ENCODE peak calls at places on chromosomes 12 and 14, in six cellular contexts. One of them, this sample, is unnamed. For H3K4me1, the result is how much of the 10 kb centered on the place peaks cover.

GRCh38 chr14:49863483-49864262 is 11.1 kb upstream of the NEMF start:
- DNase-seq in HepG2: no peak
- DNase-seq in mammary epithelial cell: no peak
- DNase-seq in astrocyte: no peak
- DNase-seq in hepatocyte: peak
- DNase-seq in IMR-90: no peak
- DNase-seq in this sample: no peak

GRCh38 chr12:21764950-21765349 is 9.6 kb downstream of the KCNJ8 start:
- DNase-seq in HepG2: no peak
- DNase-seq in mammary epithelial cell: no peak
- DNase-seq in astrocyte: no peak
- DNase-seq in hepatocyte: no peak
- DNase-seq in IMR-90: no peak
- DNase-seq in this sample: no peak

GRCh38 chr12:47818701-47819543 is 781 bp downstream of the HDAC7 start:
- DNase-seq in HepG2: peak
- DNase-seq in mammary epithelial cell: no peak
- DNase-seq in astrocyte: no peak
- DNase-seq in hepatocyte: peak
- DNase-seq in IMR-90: no peak
- DNase-seq in this sample: peak

GRCh38 chr14:101969480-101969879 is 5.1 kb downstream of the DYNC1H1 start:
- DNase-seq in HepG2: no peak
- DNase-seq in mammary epithelial cell: no peak
- DNase-seq in astrocyte: no peak
- DNase-seq in hepatocyte: no peak
- DNase-seq in IMR-90: no peak
- DNase-seq in this sample: no peak

GRCh38 chr12:85949253-85949652 is 75.2 kb downstream of the NTS start:
- DNase-seq in HepG2: no peak
- DNase-seq in mammary epithelial cell: no peak
- DNase-seq in astrocyte: no peak
- DNase-seq in hepatocyte: no peak
- DNase-seq in IMR-90: no peak
- DNase-seq in this sample: no peak

GRCh38 chr14:31578266-31578665 is 17.1 kb downstream of the NUBPL start:
- DNase-seq in HepG2: no peak
- DNase-seq in mammary epithelial cell: no peak
- DNase-seq in astrocyte: no peak
- DNase-seq in hepatocyte: no peak
- DNase-seq in IMR-90: no peak
- DNase-seq in this sample: no peak

GRCh38 chr12:24268663-24269186 is 319.3 kb upstream of the SOX5 start:
- DNase-seq in HepG2: no peak
- DNase-seq in mammary epithelial cell: no peak
- DNase-seq in astrocyte: no peak
- DNase-seq in hepatocyte: no peak
- DNase-seq in IMR-90: no peak
- DNase-seq in this sample: no peak

GRCh38 chr12:42921741-42922511 is 332.4 kb upstream of the PRICKLE1 start:
- DNase-seq in HepG2: no peak
- DNase-seq in mammary epithelial cell: peak
- DNase-seq in astrocyte: peak
- DNase-seq in hepatocyte: peak
- DNase-seq in IMR-90: peak
- DNase-seq in this sample: peak

GRCh38 chr12:124720687-124721500 is 142.8 kb downstream of the SCARB1 start:
- DNase-seq in HepG2: no peak
- DNase-seq in mammary epithelial cell: no peak
- DNase-seq in astrocyte: peak
- DNase-seq in hepatocyte: peak
- DNase-seq in IMR-90: peak
- DNase-seq in this sample: no peak

GRCh38 chr14:102020058-102020971 is 55.9 kb downstream of the DYNC1H1 start:
- DNase-seq in HepG2: no peak
- DNase-seq in mammary epithelial cell: peak
- DNase-seq in astrocyte: peak
- DNase-seq in hepatocyte: no peak
- DNase-seq in IMR-90: peak
- DNase-seq in this sample: peak

GRCh38 chr12:107523760-107524558 is 161.6 kb upstream of the PWP1 start:
- DNase-seq in HepG2: peak
- DNase-seq in mammary epithelial cell: no peak
- DNase-seq in astrocyte: no peak
- DNase-seq in hepatocyte: no peak
- DNase-seq in IMR-90: no peak
- DNase-seq in this sample: no peak

GRCh38 chr14:81033841-81034240 is 78.4 kb downstream of the TSHR start:
- DNase-seq in HepG2: no peak
- DNase-seq in mammary epithelial cell: no peak
- DNase-seq in astrocyte: no peak
- DNase-seq in hepatocyte: no peak
- DNase-seq in IMR-90: no peak
- DNase-seq in this sample: no peak

GRCh38 chr12:13942826-13943225 is 38.6 kb downstream of the GRIN2B start:
- DNase-seq in HepG2: no peak
- DNase-seq in mammary epithelial cell: no peak
- DNase-seq in astrocyte: no peak
- DNase-seq in hepatocyte: no peak
- DNase-seq in IMR-90: no peak
- DNase-seq in this sample: no peak

GRCh38 chr12:58441483-58441882 is 478.8 kb downstream of the LRIG3 start:
- DNase-seq in HepG2: no peak
- DNase-seq in mammary epithelial cell: no peak
- DNase-seq in astrocyte: no peak
- DNase-seq in hepatocyte: no peak
- DNase-seq in IMR-90: no peak
- DNase-seq in this sample: no peak

GRCh38 chr12:91105807-91106206 is 5.5 kb downstream of the LUM start:
- DNase-seq in HepG2: no peak
- DNase-seq in mammary epithelial cell: no peak
- DNase-seq in astrocyte: no peak
- DNase-seq in hepatocyte: no peak
- DNase-seq in IMR-90: no peak
- DNase-seq in this sample: no peak

GRCh38 chr12:1799068-1799881 is 21.1 kb upstream of the LRTM2 start:
- DNase-seq in HepG2: no peak
- DNase-seq in mammary epithelial cell: no peak
- DNase-seq in astrocyte: no peak
- DNase-seq in hepatocyte: no peak
- DNase-seq in IMR-90: no peak
- DNase-seq in this sample: no peak

GRCh38 chr12:105876426-105876927 is 262.3 kb downstream of the NUAK1 start:
- DNase-seq in HepG2: no peak
- DNase-seq in mammary epithelial cell: no peak
- DNase-seq in astrocyte: no peak
- DNase-seq in hepatocyte: no peak
- DNase-seq in IMR-90: no peak
- DNase-seq in this sample: no peak

GRCh38 chr14:64879635-64880381 is at the start of gene SPTB:
- DNase-seq in HepG2: no peak
- DNase-seq in mammary epithelial cell: no peak
- DNase-seq in astrocyte: no peak
- DNase-seq in hepatocyte: peak
- DNase-seq in IMR-90: no peak
- DNase-seq in this sample: no peak

GRCh38 chr14:38391334-38391733 is 135.4 kb upstream of the CLEC14A start:
- DNase-seq in HepG2: no peak
- DNase-seq in mammary epithelial cell: no peak
- DNase-seq in astrocyte: peak
- DNase-seq in hepatocyte: no peak
- DNase-seq in IMR-90: peak
- DNase-seq in this sample: no peak

GRCh38 chr12:6226701-6227096 is 26.5 kb downstream of the CD9 start:
- DNase-seq in HepG2: no peak
- DNase-seq in mammary epithelial cell: peak
- DNase-seq in astrocyte: no peak
- DNase-seq in hepatocyte: peak
- DNase-seq in IMR-90: no peak
- DNase-seq in this sample: no peak

GRCh38 chr12:6226002-6226700 is 26.0 kb downstream of the CD9 start:
- DNase-seq in HepG2: peak
- DNase-seq in mammary epithelial cell: peak
- DNase-seq in astrocyte: peak
- DNase-seq in hepatocyte: peak
- DNase-seq in IMR-90: peak
- DNase-seq in this sample: no peak

GRCh38 chr12:6225630-6226001 is 25.4 kb downstream of the CD9 start:
- DNase-seq in HepG2: no peak
- DNase-seq in mammary epithelial cell: no peak
- DNase-seq in astrocyte: peak
- DNase-seq in hepatocyte: peak
- DNase-seq in IMR-90: no peak
- DNase-seq in this sample: no peak

GRCh38 chr12:6223545-6223944 is 23.3 kb downstream of the CD9 start:
- DNase-seq in HepG2: no peak
- DNase-seq in mammary epithelial cell: no peak
- DNase-seq in astrocyte: no peak
- DNase-seq in hepatocyte: no peak
- DNase-seq in IMR-90: no peak
- DNase-seq in this sample: no peak

DNA sequence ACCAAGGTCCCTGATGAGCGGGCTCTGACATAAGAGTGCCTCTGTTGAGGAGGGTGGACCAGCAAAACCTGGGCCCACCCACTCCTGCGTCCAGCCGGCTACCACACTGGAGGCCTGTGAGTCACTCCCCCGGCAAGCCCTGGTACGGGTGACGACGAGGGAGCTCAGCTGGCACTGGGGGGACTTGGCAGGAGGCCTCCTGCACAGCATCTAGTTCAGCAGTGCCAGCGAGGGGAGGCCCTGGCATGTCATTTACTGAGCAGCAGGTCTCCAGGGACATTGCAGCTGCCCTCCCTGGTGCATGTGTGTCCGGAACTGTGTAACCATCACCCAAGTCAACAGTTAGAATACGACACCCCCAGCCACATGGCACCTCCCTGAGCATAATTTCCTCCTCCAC is 24.4 kb downstream of the CD9 start:
- DNase-seq in HepG2: no peak
- DNase-seq in mammary epithelial cell: peak
- DNase-seq in astrocyte: peak
- DNase-seq in hepatocyte: peak
- DNase-seq in IMR-90: no peak
- DNase-seq in this sample: peak
- H3K4me1 ChIP-seq in HepG2: half or more
- H3K4me1 ChIP-seq in mammary epithelial cell: half or more
- H3K4me1 ChIP-seq in astrocyte: under half
- H3K4me1 ChIP-seq in hepatocyte: half or more
- H3K4me1 ChIP-seq in IMR-90: under half
- H3K4me1 ChIP-seq in this sample: half or more

GRCh38 chr14:104972301-104973211 is 5.6 kb downstream of the AHNAK2 start:
- DNase-seq in HepG2: no peak
- DNase-seq in mammary epithelial cell: peak
- DNase-seq in astrocyte: peak
- DNase-seq in hepatocyte: peak
- DNase-seq in IMR-90: no peak
- DNase-seq in this sample: peak
- H3K4me2 ChIP-seq in HepG2: no peak
- H3K4me2 ChIP-seq in mammary epithelial cell: peak
- H3K4me2 ChIP-seq in astrocyte: peak
- H3K4me2 ChIP-seq in hepatocyte: peak
- H3K4me2 ChIP-seq in IMR-90: peak
- H3K4me2 ChIP-seq in this sample: peak

GRCh38 chr12:113222730-113223531 is 1.7 kb downstream of the TPCN1 start:
- DNase-seq in HepG2: peak
- DNase-seq in mammary epithelial cell: peak
- DNase-seq in astrocyte: peak
- DNase-seq in hepatocyte: peak
- DNase-seq in IMR-90: peak
- DNase-seq in this sample: no peak
- H3K4me3 ChIP-seq in HepG2: peak
- H3K4me3 ChIP-seq in mammary epithelial cell: no peak
- H3K4me3 ChIP-seq in astrocyte: peak
- H3K4me3 ChIP-seq in hepatocyte: peak
- H3K4me3 ChIP-seq in IMR-90: peak
- H3K4me3 ChIP-seq in this sample: peak

DNA sequence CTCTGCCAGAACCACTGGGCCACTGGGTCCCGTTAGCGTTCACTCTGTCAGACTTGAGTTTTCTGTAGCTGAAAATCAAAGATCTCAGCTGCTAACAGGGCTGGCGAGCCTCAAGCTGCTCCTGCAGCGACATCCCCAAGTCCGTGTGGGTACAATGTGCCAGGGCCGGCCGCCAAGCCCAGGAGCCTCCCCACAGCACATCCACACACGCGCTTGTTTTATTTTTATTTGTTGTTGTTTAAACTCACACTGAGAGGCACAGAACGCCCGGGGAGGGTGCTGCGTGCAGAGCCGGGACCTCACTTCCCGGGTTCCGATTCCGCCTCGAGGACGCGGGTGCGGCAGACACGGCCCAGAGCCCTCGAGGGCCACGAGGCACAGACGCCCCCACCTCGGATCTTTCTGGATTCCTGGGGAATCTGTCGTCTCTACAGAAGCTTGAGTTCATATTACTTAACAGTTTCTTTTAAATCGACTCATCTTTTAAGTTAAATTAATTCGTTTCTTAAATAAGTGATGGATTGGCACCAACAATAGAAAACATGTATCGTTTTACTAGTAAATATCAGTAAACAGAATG is 9.3 kb downstream of the GALNT9 start:
- DNase-seq in HepG2: no peak
- DNase-seq in mammary epithelial cell: no peak
- DNase-seq in astrocyte: no peak
- DNase-seq in hepatocyte: no peak
- DNase-seq in IMR-90: no peak
- DNase-seq in this sample: no peak
- H3K4me1 ChIP-seq in HepG2: under half
- H3K4me1 ChIP-seq in mammary epithelial cell: under half
- H3K4me1 ChIP-seq in astrocyte: under half
- H3K4me1 ChIP-seq in hepatocyte: under half
- H3K4me1 ChIP-seq in IMR-90: under half
- H3K4me1 ChIP-seq in this sample: under half

GRCh38 chr12:50842637-50843493 is at the start of gene TMPRSS12:
- DNase-seq in HepG2: no peak
- DNase-seq in mammary epithelial cell: no peak
- DNase-seq in astrocyte: no peak
- DNase-seq in hepatocyte: peak
- DNase-seq in IMR-90: no peak
- DNase-seq in this sample: peak
- H3K4me2 ChIP-seq in HepG2: no peak
- H3K4me2 ChIP-seq in mammary epithelial cell: peak
- H3K4me2 ChIP-seq in astrocyte: peak
- H3K4me2 ChIP-seq in hepatocyte: peak
- H3K4me2 ChIP-seq in IMR-90: no peak
- H3K4me2 ChIP-seq in this sample: peak

GRCh38 chr12:93740721-93741120 is 63.5 kb downstream of the CRADD start:
- DNase-seq in HepG2: no peak
- DNase-seq in mammary epithelial cell: no peak
- DNase-seq in astrocyte: no peak
- DNase-seq in hepatocyte: no peak
- DNase-seq in IMR-90: peak
- DNase-seq in this sample: no peak
- H3K4me3 ChIP-seq in HepG2: no peak
- H3K4me3 ChIP-seq in mammary epithelial cell: peak
- H3K4me3 ChIP-seq in astrocyte: no peak
- H3K4me3 ChIP-seq in hepatocyte: no peak
- H3K4me3 ChIP-seq in IMR-90: peak
- H3K4me3 ChIP-seq in this sample: no peak

GRCh38 chr12:159131-159782 is 54.7 kb downstream of the SLC6A12 start:
- DNase-seq in HepG2: no peak
- DNase-seq in mammary epithelial cell: no peak
- DNase-seq in astrocyte: no peak
- DNase-seq in hepatocyte: no peak
- DNase-seq in IMR-90: no peak
- DNase-seq in this sample: no peak
- H3K4me1 ChIP-seq in HepG2: under half
- H3K4me1 ChIP-seq in mammary epithelial cell: under half
- H3K4me1 ChIP-seq in astrocyte: under half
- H3K4me1 ChIP-seq in hepatocyte: under half
- H3K4me1 ChIP-seq in IMR-90: under half
- H3K4me1 ChIP-seq in this sample: under half

This sample was measured in PC-9.